ENCODE peak calls at places on chromosome 20, in seven cellular contexts. D is foreskin fibroblast; X is C1 segment of cervical spinal cord; J is activated T-cell treated with anti-CD3 and anti-CD28 coated beads, Interleukin-2, amount 50 U/mL, for 72 hours; R is activated gamma-delta T cell treated with Interleukin-2 at 50 U/mL for 16 hours; Q is NCI-H774; W is non-pigmented ciliary epithelial cell. P is an unnamed sample.

GRCh38 chr20:24831232-24831631 is 117.8 kb upstream of the CST7 start:
- DNase-seq in D (no peak), X (no peak), J (no peak), R (no peak), Q (no peak), W (no peak), P (no peak)

GRCh38 chr20:45962031-45962755 is 9.8 kb downstream of the ZNF335 start:
- DNase-seq in D (no peak), X (no peak), J (no peak), R (no peak), Q (no peak), W (no peak), P (no peak)

GRCh38 chr20:50958733-50959542 is at the start of gene MOCS3:
- DNase-seq in D (peak), X (peak), J (peak), R (peak), Q (peak), W (peak), P (peak)

GRCh38 chr20:23125159-23125558 is 39.0 kb upstream of the CD93 start:
- DNase-seq in D (no peak), X (no peak), J (no peak), R (no peak), Q (peak), W (no peak), P (no peak)

GRCh38 chr20:37323985-37324384 is 22.0 kb upstream of the SRC start:
- DNase-seq in D (peak), X (no peak), J (no peak), R (no peak), Q (no peak), W (peak), P (no peak)

GRCh38 chr20:40668449-40669228 is 20.4 kb downstream of the MAFB start:
- DNase-seq in D (no peak), X (no peak), J (no peak), R (no peak), Q (no peak), W (no peak), P (no peak)

GRCh38 chr20:32969356-32970114 is 34.7 kb downstream of the SUN5 start:
- DNase-seq in D (no peak), X (no peak), J (no peak), R (no peak), Q (no peak), W (no peak), P (peak)

GRCh38 chr20:63027425-63028389 is 20.9 kb upstream of the BHLHE23 start:
- DNase-seq in D (no peak), X (no peak), J (no peak), R (no peak), Q (no peak), W (no peak), P (no peak)

GRCh38 chr20:51788822-51789221 is 13.5 kb downstream of the SALL4 start:
- DNase-seq in D (no peak), X (no peak), J (no peak), R (no peak), Q (no peak), W (no peak), P (no peak)

P was measured in stimulated activated naive CD8-positive, alpha-beta T cell treated with anti-CD3 and anti-CD28 coated beads, Interleukin-15, Interleukin-2, amounts not matched to agents 100 U/mL and 50 U/mL, for 24 hours.